ENCODE peak calls at places on chromosomes 11 and 22, in seven cellular contexts. One of them, this sample, is unnamed.

GRCh38 chr11:94024547-94024946 is 3.4 kb downstream of the HEPHL1 start:
- DNase-seq in BE2C: peak; percentile 33
- DNase-seq in CD8-positive, alpha-beta memory T cell: no peak
- DNase-seq in GM04504: no peak
- DNase-seq in activated CD8-positive, alpha-beta T cell treated with anti-CD3 and anti-CD28 coated beads for 36 hours: no peak
- DNase-seq in GM03348: no peak
- DNase-seq in effector CD8-positive, alpha-beta T cell: no peak
- DNase-seq in this sample: no peak

GRCh38 chr22:49999901-50000586 is 12.5 kb downstream of the IL17REL start:
- DNase-seq in activated CD8-positive, alpha-beta T cell treated with anti-CD3 and anti-CD28 coated beads for 36 hours: no peak
- DNase-seq in CD8-positive, alpha-beta memory T cell: no peak
- DNase-seq in effector CD8-positive, alpha-beta T cell: no peak
- DNase-seq in GM04504: no peak
- DNase-seq in BE2C: no peak
- DNase-seq in GM03348: peak; percentile 6
- DNase-seq in this sample: no peak

GRCh38 chr11:68942090-68942620 is 38.5 kb downstream of the IGHMBP2 start:
- DNase-seq in activated CD8-positive, alpha-beta T cell treated with anti-CD3 and anti-CD28 coated beads for 36 hours: no peak
- DNase-seq in BE2C: no peak
- DNase-seq in GM03348: no peak
- DNase-seq in CD8-positive, alpha-beta memory T cell: no peak
- DNase-seq in effector CD8-positive, alpha-beta T cell: no peak
- DNase-seq in GM04504: no peak
- DNase-seq in this sample: no peak

GRCh38 chr22:38872831-38873248 is 824 bp upstream of the CBX6 start:
- DNase-seq in GM03348: peak; percentile 83
- DNase-seq in CD8-positive, alpha-beta memory T cell: peak; percentile 9
- DNase-seq in BE2C: peak; percentile 71
- DNase-seq in effector CD8-positive, alpha-beta T cell: no peak
- DNase-seq in activated CD8-positive, alpha-beta T cell treated with anti-CD3 and anti-CD28 coated beads for 36 hours: no peak
- DNase-seq in GM04504: no peak
- DNase-seq in this sample: peak; percentile 2

GRCh38 chr11:124843616-124843910 is 21.7 kb upstream of the ROBO3 start:
- DNase-seq in activated CD8-positive, alpha-beta T cell treated with anti-CD3 and anti-CD28 coated beads for 36 hours: no peak
- DNase-seq in GM04504: no peak
- DNase-seq in BE2C: no peak
- DNase-seq in CD8-positive, alpha-beta memory T cell: no peak
- DNase-seq in GM03348: no peak
- DNase-seq in effector CD8-positive, alpha-beta T cell: no peak
- DNase-seq in this sample: no peak

GRCh38 chr11:68282861-68283230 is 11.1 kb upstream of the C11orf24 start:
- DNase-seq in GM03348: no peak
- DNase-seq in GM04504: no peak
- DNase-seq in BE2C: no peak
- DNase-seq in activated CD8-positive, alpha-beta T cell treated with anti-CD3 and anti-CD28 coated beads for 36 hours: no peak
- DNase-seq in CD8-positive, alpha-beta memory T cell: no peak
- DNase-seq in effector CD8-positive, alpha-beta T cell: no peak
- DNase-seq in this sample: no peak

GRCh38 chr11:925158-925495 is 543 bp upstream of the AP2A2 start:
- DNase-seq in GM03348: no peak
- DNase-seq in BE2C: no peak
- DNase-seq in effector CD8-positive, alpha-beta T cell: no peak
- DNase-seq in activated CD8-positive, alpha-beta T cell treated with anti-CD3 and anti-CD28 coated beads for 36 hours: no peak
- DNase-seq in GM04504: no peak
- DNase-seq in CD8-positive, alpha-beta memory T cell: no peak
- DNase-seq in this sample: no peak

GRCh38 chr11:123373754-123374621 is 56.1 kb upstream of the GRAMD1B start:
- DNase-seq in activated CD8-positive, alpha-beta T cell treated with anti-CD3 and anti-CD28 coated beads for 36 hours: no peak
- DNase-seq in effector CD8-positive, alpha-beta T cell: no peak
- DNase-seq in BE2C: no peak
- DNase-seq in GM04504: no peak
- DNase-seq in GM03348: no peak
- DNase-seq in CD8-positive, alpha-beta memory T cell: no peak
- DNase-seq in this sample: no peak

GRCh38 chr11:64127267-64128072 is 38.4 kb downstream of the MACROD1 start:
- DNase-seq in GM03348: no peak
- DNase-seq in GM04504: no peak
- DNase-seq in CD8-positive, alpha-beta memory T cell: no peak
- DNase-seq in activated CD8-positive, alpha-beta T cell treated with anti-CD3 and anti-CD28 coated beads for 36 hours: no peak
- DNase-seq in BE2C: no peak
- DNase-seq in effector CD8-positive, alpha-beta T cell: no peak
- DNase-seq in this sample: no peak

GRCh38 chr11:93694109-93694508 is 32.6 kb downstream of the CEP295 start:
- DNase-seq in CD8-positive, alpha-beta memory T cell: no peak
- DNase-seq in activated CD8-positive, alpha-beta T cell treated with anti-CD3 and anti-CD28 coated beads for 36 hours: no peak
- DNase-seq in GM03348: no peak
- DNase-seq in BE2C: no peak
- DNase-seq in effector CD8-positive, alpha-beta T cell: no peak
- DNase-seq in GM04504: no peak
- DNase-seq in this sample: no peak

GRCh38 chr22:38383417-38383816 is 66.2 kb upstream of the CSNK1E start:
- DNase-seq in effector CD8-positive, alpha-beta T cell: no peak
- DNase-seq in GM04504: no peak
- DNase-seq in activated CD8-positive, alpha-beta T cell treated with anti-CD3 and anti-CD28 coated beads for 36 hours: no peak
- DNase-seq in GM03348: no peak
- DNase-seq in BE2C: no peak
- DNase-seq in CD8-positive, alpha-beta memory T cell: no peak
- DNase-seq in this sample: no peak

GRCh38 chr11:117634756-117635593 is 162.0 kb downstream of the DSCAML1 start:
- DNase-seq in effector CD8-positive, alpha-beta T cell: no peak
- DNase-seq in CD8-positive, alpha-beta memory T cell: no peak
- DNase-seq in activated CD8-positive, alpha-beta T cell treated with anti-CD3 and anti-CD28 coated beads for 36 hours: no peak
- DNase-seq in GM03348: no peak
- DNase-seq in BE2C: no peak
- DNase-seq in GM04504: no peak
- DNase-seq in this sample: no peak

GRCh38 chr11:132658696-132659095 is 873.6 kb downstream of the OPCML start:
- DNase-seq in GM03348: no peak
- DNase-seq in BE2C: no peak
- DNase-seq in activated CD8-positive, alpha-beta T cell treated with anti-CD3 and anti-CD28 coated beads for 36 hours: no peak
- DNase-seq in GM04504: no peak
- DNase-seq in CD8-positive, alpha-beta memory T cell: no peak
- DNase-seq in effector CD8-positive, alpha-beta T cell: no peak
- DNase-seq in this sample: no peak

GRCh38 chr22:24027389-24027980 is 16.4 kb downstream of the CABIN1 start:
- DNase-seq in GM03348: no peak
- DNase-seq in CD8-positive, alpha-beta memory T cell: no peak
- DNase-seq in effector CD8-positive, alpha-beta T cell: no peak
- DNase-seq in BE2C: no peak
- DNase-seq in activated CD8-positive, alpha-beta T cell treated with anti-CD3 and anti-CD28 coated beads for 36 hours: no peak
- DNase-seq in GM04504: no peak
- DNase-seq in this sample: no peak

GRCh38 chr11:15107730-15108515 is 6.8 kb upstream of the INSC start:
- DNase-seq in GM04504: no peak
- DNase-seq in GM03348: peak; percentile 26
- DNase-seq in effector CD8-positive, alpha-beta T cell: no peak
- DNase-seq in activated CD8-positive, alpha-beta T cell treated with anti-CD3 and anti-CD28 coated beads for 36 hours: no peak
- DNase-seq in CD8-positive, alpha-beta memory T cell: no peak
- DNase-seq in BE2C: no peak
- DNase-seq in this sample: no peak

GRCh38 chr22:40177738-40178416 is at the start of gene TNRC6B:
- DNase-seq in GM04504: peak; percentile 93
- DNase-seq in CD8-positive, alpha-beta memory T cell: peak; percentile 65
- DNase-seq in activated CD8-positive, alpha-beta T cell treated with anti-CD3 and anti-CD28 coated beads for 36 hours: peak; percentile 84
- DNase-seq in effector CD8-positive, alpha-beta T cell: peak; percentile 52
- DNase-seq in GM03348: peak; percentile 81
- DNase-seq in BE2C: peak; percentile 80
- DNase-seq in this sample: peak; percentile 93

GRCh38 chr11:105344938-105345337 is 205.4 kb upstream of the CARD18 start:
- DNase-seq in GM04504: no peak
- DNase-seq in GM03348: no peak
- DNase-seq in effector CD8-positive, alpha-beta T cell: no peak
- DNase-seq in activated CD8-positive, alpha-beta T cell treated with anti-CD3 and anti-CD28 coated beads for 36 hours: no peak
- DNase-seq in CD8-positive, alpha-beta memory T cell: no peak
- DNase-seq in BE2C: peak; percentile 13
- DNase-seq in this sample: no peak

GRCh38 chr22:37020192-37020479 is 594 bp downstream of the MPST start:
- DNase-seq in activated CD8-positive, alpha-beta T cell treated with anti-CD3 and anti-CD28 coated beads for 36 hours: no peak
- DNase-seq in GM03348: peak; percentile 67
- DNase-seq in GM04504: no peak
- DNase-seq in CD8-positive, alpha-beta memory T cell: no peak
- DNase-seq in BE2C: peak; percentile 32
- DNase-seq in effector CD8-positive, alpha-beta T cell: no peak
- DNase-seq in this sample: peak; percentile 48

GRCh38 chr11:122871302-122871701 is 11.3 kb upstream of the JHY start:
- DNase-seq in GM03348: no peak
- DNase-seq in effector CD8-positive, alpha-beta T cell: no peak
- DNase-seq in GM04504: no peak
- DNase-seq in BE2C: no peak
- DNase-seq in activated CD8-positive, alpha-beta T cell treated with anti-CD3 and anti-CD28 coated beads for 36 hours: no peak
- DNase-seq in CD8-positive, alpha-beta memory T cell: no peak
- DNase-seq in this sample: no peak

GRCh38 chr22:26394787-26395186 is 34.3 kb upstream of the ASPHD2 start:
- DNase-seq in BE2C: no peak
- DNase-seq in GM04504: no peak
- DNase-seq in CD8-positive, alpha-beta memory T cell: no peak
- DNase-seq in GM03348: no peak
- DNase-seq in effector CD8-positive, alpha-beta T cell: no peak
- DNase-seq in activated CD8-positive, alpha-beta T cell treated with anti-CD3 and anti-CD28 coated beads for 36 hours: no peak
- DNase-seq in this sample: no peak

GRCh38 chr22:41800348-41801146 is at the start of gene CCDC134:
- DNase-seq in activated CD8-positive, alpha-beta T cell treated with anti-CD3 and anti-CD28 coated beads for 36 hours: peak; percentile 93
- DNase-seq in GM03348: peak; percentile 99
- DNase-seq in GM04504: peak; percentile 56
- DNase-seq in BE2C: peak; percentile 96
- DNase-seq in effector CD8-positive, alpha-beta T cell: peak; percentile 77
- DNase-seq in CD8-positive, alpha-beta memory T cell: peak; percentile 88
- DNase-seq in this sample: peak; percentile 97